ENCODE peak calls at places on chromosome 10, in six cellular contexts. U is cardiac fibroblast, W is kidney, R is tibial artery, Z is astrocyte of the spinal cord, B is dorsolateral prefrontal cortex. Y is an unnamed sample.

GRCh38 chr10:83991986-83992753 is 147.1 kb upstream of the GHITM start:
- DNase-seq in B (no peak), Z (no peak), R (no peak), U (peak; percentile 4), W (no peak), Y (peak; percentile 63)

GRCh38 chr10:101394522-101395133 is 40.7 kb downstream of the BTRC start:
- DNase-seq in R (no peak), W (no peak), B (no peak), Z (no peak), U (no peak), Y (peak; percentile 12)

GRCh38 chr10:131248376-131249165 is 63.0 kb downstream of the TCERG1L start:
- DNase-seq in W (no peak), U (no peak), Z (no peak), R (no peak), B (no peak), Y (no peak)

GRCh38 chr10:80051993-80052392 is 26.5 kb upstream of the TMEM254 start:
- DNase-seq in U (no peak), B (no peak), W (no peak), Z (no peak), R (no peak), Y (no peak)

GRCh38 chr10:31756131-31757119 is 172.2 kb downstream of the ARHGAP12 start:
- DNase-seq in B (no peak), R (no peak), Z (no peak), U (no peak), W (no peak), Y (peak; percentile 25)

GRCh38 chr10:122286872-122287271 is 15.8 kb downstream of the BTBD16 start:
- DNase-seq in U (peak; percentile 37), R (peak; percentile 76), W (no peak), Z (peak; percentile 94), B (no peak), Y (no peak)

GRCh38 chr10:65033957-65034356 is 1512.8 kb downstream of the REEP3 start:
- DNase-seq in W (peak; percentile 57), B (no peak), U (no peak), R (no peak), Z (no peak), Y (no peak)

GRCh38 chr10:100364735-100365391 is 17.8 kb downstream of the SCD start:
- DNase-seq in R (peak; percentile 86), B (no peak), W (peak; percentile 92), Z (peak; percentile 92), U (peak; percentile 74), Y (no peak)

GRCh38 chr10:132738454-132739224 is 47.3 kb downstream of the NKX6-2 start:
- DNase-seq in U (no peak), Z (no peak), R (no peak), B (peak; percentile 48), W (no peak), Y (no peak)

GRCh38 chr10:8194050-8194449 is 139.6 kb downstream of the GATA3 start:
- DNase-seq in U (no peak), Z (no peak), W (no peak), B (no peak), R (no peak), Y (no peak)

GRCh38 chr10:17805921-17806577 is 3.1 kb upstream of the MRC1 start:
- DNase-seq in W (no peak), U (no peak), Z (no peak), B (no peak), R (no peak), Y (peak; percentile 47)

GRCh38 chr10:117684673-117685211 is 142.2 kb downstream of the EMX2 start:
- DNase-seq in W (peak; percentile 96), Z (no peak), B (no peak), R (peak; percentile 77), U (no peak), Y (peak; percentile 16)

GRCh38 chr10:12513775-12514663 is 164.7 kb downstream of the CAMK1D start:
- DNase-seq in Z (no peak), R (no peak), W (no peak), B (no peak), U (no peak), Y (no peak)

GRCh38 chr10:86691333-86692022 is 23.2 kb downstream of the LDB3 start:
- DNase-seq in R (no peak), U (no peak), B (no peak), Z (no peak), W (no peak), Y (no peak)

GRCh38 chr10:2925631-2926030 is 141.7 kb upstream of the PFKP start:
- DNase-seq in B (peak; percentile 23), R (no peak), U (peak; percentile 51), Z (peak; percentile 45), W (peak; percentile 91), Y (no peak)

GRCh38 chr10:124629410-124629809 is 114.8 kb downstream of the FAM53B start:
- DNase-seq in U (no peak), W (no peak), B (peak; percentile 47), Z (no peak), R (no peak), Y (no peak)

GRCh38 chr10:5317547-5318107 is 47.1 kb upstream of the UCN3 start:
- DNase-seq in W (no peak), B (no peak), U (peak; percentile 95), Z (peak; percentile 70), R (no peak), Y (peak; percentile 39)

DNA sequence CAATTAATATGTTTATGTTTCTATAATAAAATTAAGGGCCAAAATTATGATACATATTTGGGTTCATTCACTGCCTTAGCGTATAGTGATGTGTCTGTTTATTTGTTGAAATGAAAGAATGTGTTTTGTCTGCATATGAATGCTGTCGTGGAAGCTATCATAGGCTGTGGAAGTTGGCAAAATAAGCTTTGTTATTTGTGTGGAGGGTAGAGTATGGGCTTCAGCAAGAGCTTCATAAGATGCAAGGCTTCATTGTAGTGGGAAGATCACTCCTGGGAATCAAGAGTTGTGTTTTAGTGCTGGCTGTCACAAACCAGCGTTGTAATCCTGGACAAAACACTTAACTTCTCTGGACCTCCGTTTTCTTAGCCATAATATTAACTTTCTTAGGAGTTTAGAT is 2.5 kb downstream of the SLK start:
- DNase-seq in W (no peak), B (no peak), U (peak; percentile 20), Z (no peak), R (no peak), Y (no peak)
- H3K4me3 ChIP-seq in W (peak overlapping the region; percentile 98), B (peak overlapping the region; percentile 77), U (peak overlapping the region; percentile 72), Z (peak overlapping the region; percentile 95), R (peak overlapping the region; percentile 98), Y (peak overlapping the region; percentile 33)

GRCh38 chr10:71771821-71772617 is 1.3 kb downstream of the VSIR start:
- DNase-seq in W (peak; percentile 85), U (peak; percentile 73), B (no peak), R (peak; percentile 93), Z (peak; percentile 64), Y (no peak)

GRCh38 chr10:71770789-71771188 is 2.5 kb downstream of the VSIR start:
- DNase-seq in Z (no peak), W (peak; percentile 62), B (no peak), R (peak; percentile 83), U (peak; percentile 36), Y (no peak)

GRCh38 chr10:71770255-71770654 is 3.1 kb downstream of the VSIR start:
- DNase-seq in W (peak; percentile 71), R (no peak), B (no peak), U (peak; percentile 75), Z (peak; percentile 12), Y (no peak)

GRCh38 chr10:71772832-71773220 is 494 bp downstream of the VSIR start:
- DNase-seq in R (no peak), Z (no peak), B (no peak), W (no peak), U (no peak), Y (no peak)

GRCh38 chr10:71771204-71771603 is 2.1 kb downstream of the VSIR start:
- DNase-seq in U (no peak), B (no peak), Z (no peak), W (peak; percentile 48), R (no peak), Y (no peak)
- TF ChIP-seq CTCF in U (no peak), B (no peak), Z (no peak), W (no peak), R (no peak), Y (no peak)

DNA sequence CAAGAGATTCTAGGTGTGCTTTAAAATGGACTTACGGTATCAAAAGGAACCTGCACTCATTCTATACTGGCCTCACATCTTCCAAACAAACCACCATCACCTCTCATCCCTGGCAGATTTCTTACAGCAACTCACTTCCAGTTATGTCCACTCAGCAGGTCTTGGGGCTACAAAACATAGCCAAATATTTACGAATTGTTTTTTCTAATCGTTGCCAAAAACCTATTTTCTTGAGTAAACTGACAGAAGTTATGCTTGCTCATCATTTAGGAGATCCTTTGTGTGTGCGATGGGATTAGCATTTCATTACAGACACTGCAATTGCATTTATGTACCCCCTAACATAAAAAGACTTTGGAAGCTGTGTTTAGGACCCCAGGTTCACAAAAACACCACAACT is 2.7 kb downstream of the KCNMA1 start:
- DNase-seq in Z (no peak), W (no peak), B (no peak), U (no peak), R (no peak), Y (no peak)
- H3K4me3 ChIP-seq in Z (no peak overlapping the region), W (no peak overlapping the region), B (peak overlapping the region; percentile 83), U (no peak overlapping the region), R (peak overlapping the region; percentile 96), Y (no peak overlapping the region)

DNA sequence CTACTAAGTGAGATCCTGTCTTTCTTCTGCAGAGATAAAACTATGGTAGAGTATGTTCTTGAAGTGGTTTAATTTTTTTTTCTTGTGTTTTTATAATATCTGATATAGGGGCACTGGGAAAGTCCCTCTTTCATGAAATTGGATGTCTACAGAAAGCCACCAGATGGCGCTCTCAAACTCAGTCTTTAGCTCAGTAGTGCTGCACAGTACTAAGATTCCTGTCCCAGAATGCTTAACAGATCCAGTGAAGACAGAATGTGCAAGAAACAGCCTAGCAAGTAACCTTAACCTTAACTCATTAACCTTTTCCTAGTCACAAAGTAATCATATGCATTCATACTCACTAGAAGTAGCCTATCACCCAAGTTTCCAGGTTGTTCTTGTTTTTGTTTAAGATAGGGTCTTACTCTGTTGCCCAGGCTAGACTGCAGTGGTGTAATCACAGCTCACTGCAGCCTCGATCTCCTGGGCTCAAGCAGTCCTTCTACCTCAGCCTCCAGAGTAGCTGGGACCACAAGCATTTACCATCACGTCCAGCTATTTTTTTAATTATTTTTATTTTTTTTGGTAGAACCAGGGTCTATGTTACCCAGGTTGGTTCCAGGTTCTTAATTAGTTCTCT is 56.7 kb downstream of the IDE start:
- DNase-seq in R (no peak), Z (peak; percentile 77), W (no peak), U (peak; percentile 88), B (peak; percentile 67), Y (peak; percentile 86)
- TF ChIP-seq CTCF in R (peak; percentile 76), Z (peak; percentile 72), W (peak; percentile 73), U (peak; percentile 73), B (peak; percentile 83), Y (peak; percentile 72)

DNA sequence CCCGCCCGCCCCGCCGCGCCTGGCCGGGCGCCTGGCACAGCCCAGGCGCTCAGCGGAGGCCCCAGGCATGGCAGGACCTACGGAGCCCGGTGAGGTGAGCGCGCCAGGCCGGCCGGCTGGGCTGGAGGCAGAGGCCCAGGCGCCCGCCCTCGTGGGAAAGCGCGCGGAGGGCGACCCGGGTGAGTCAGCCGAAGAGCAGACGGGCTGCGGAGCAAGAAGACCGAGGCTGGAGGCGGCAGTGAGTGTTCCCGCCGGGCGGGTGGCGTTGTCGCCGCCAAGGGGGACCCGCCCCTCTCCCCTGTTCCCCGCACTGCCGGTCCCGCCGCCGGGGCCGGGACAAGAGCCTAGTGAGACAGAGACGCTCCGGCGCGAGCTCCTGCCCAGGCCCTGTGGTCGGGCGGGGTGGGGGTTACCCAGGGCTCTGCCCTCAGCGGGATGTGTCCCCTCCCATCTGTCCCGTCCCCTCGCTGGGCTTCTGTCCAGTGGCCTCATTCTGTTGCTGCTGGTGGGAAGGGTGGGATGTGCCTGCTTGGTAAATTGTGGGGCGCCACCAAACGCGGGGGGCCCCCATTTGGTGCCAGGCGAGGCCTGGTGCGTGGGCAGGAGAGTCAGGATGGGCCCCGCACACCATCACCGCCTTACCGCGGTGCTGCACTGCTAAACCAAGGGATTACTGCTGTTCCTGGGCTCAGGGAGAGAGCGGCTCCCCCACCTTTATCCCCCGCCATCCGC is 17.0 kb upstream of the NODAL start:
- DNase-seq in W (peak; percentile 93), B (peak; percentile 51), R (peak; percentile 95), Z (peak; percentile 78), U (peak; percentile 69), Y (no peak)
- H3K4me3 ChIP-seq in W (no peak overlapping the region), B (peak overlapping the region; percentile 66), R (peak overlapping the region; percentile 46), Z (peak overlapping the region; percentile 13), U (peak overlapping the region; percentile 18), Y (no peak overlapping the region)

Y was measured in GM12865.